ENCODE peak calls at places on chromosome 4, in six cellular contexts. I, A, D, S, V and Y are unnamed samples.

GRCh38 chr4:6087669-6088068 is 69.4 kb upstream of the C4orf50 start:
- DNase-seq in I (peak), A (peak), D (peak), S (peak), V (peak), Y (peak)

GRCh38 chr4:20273793-20274192 is 22.1 kb downstream of the SLIT2 start:
- DNase-seq in I (peak), A (no peak), D (no peak), S (no peak), V (no peak), Y (peak)

GRCh38 chr4:128468485-128468989 is 180.9 kb upstream of the PGRMC2 start:
- DNase-seq in I (peak), A (peak), D (peak), S (no peak), V (no peak), Y (no peak)

GRCh38 chr4:10281996-10282395 is 165.4 kb upstream of the WDR1 start:
- DNase-seq in I (no peak), A (peak), D (no peak), S (no peak), V (no peak), Y (no peak)

GRCh38 chr4:101191302-101192098 is 155.8 kb downstream of the PPP3CA start:
- DNase-seq in I (peak), A (peak), D (no peak), S (peak), V (no peak), Y (peak)

GRCh38 chr4:174714393-174715211 is 114.4 kb downstream of the GLRA3 start:
- DNase-seq in I (peak), A (peak), D (peak), S (peak), V (peak), Y (peak)

GRCh38 chr4:124703154-124703553 is 9.4 kb downstream of the ANKRD50 start:
- DNase-seq in I (no peak), A (no peak), D (no peak), S (no peak), V (no peak), Y (no peak)

GRCh38 chr4:86935499-86935832 is 655 bp downstream of the AFF1 start:
- DNase-seq in I (no peak), A (no peak), D (peak), S (no peak), V (no peak), Y (no peak)

GRCh38 chr4:147182041-147182440 is 236.4 kb upstream of the TTC29 start:
- DNase-seq in I (no peak), A (no peak), D (no peak), S (no peak), V (no peak), Y (peak)

GRCh38 chr4:64713256-64713840 is 304.1 kb upstream of the TECRL start:
- DNase-seq in I (peak), A (peak), D (peak), S (no peak), V (peak), Y (peak)

GRCh38 chr4:34181311-34181808 is 2063.0 kb downstream of the ARAP2 start:
- DNase-seq in I (peak), A (peak), D (no peak), S (no peak), V (no peak), Y (no peak)

GRCh38 chr4:76640252-76640925 is 205.4 kb downstream of the SHROOM3 start:
- DNase-seq in I (no peak), A (no peak), D (no peak), S (peak), V (no peak), Y (no peak)

GRCh38 chr4:83219344-83219990 is 65.1 kb downstream of the COQ2 start:
- DNase-seq in I (peak), A (peak), D (peak), S (no peak), V (no peak), Y (no peak)

GRCh38 chr4:88791274-88791673 is 93.6 kb upstream of the NAP1L5 start:
- DNase-seq in I (peak), A (peak), D (peak), S (no peak), V (peak), Y (no peak)

GRCh38 chr4:123858465-123858864 is 461.9 kb downstream of the SPRY1 start:
- DNase-seq in I (no peak), A (no peak), D (no peak), S (no peak), V (no peak), Y (no peak)

GRCh38 chr4:73823756-73824155 is 12.7 kb upstream of the CXCL6 start:
- DNase-seq in I (peak), A (no peak), D (no peak), S (no peak), V (no peak), Y (no peak)

GRCh38 chr4:155885666-155886065 is 17.8 kb upstream of the TDO2 start:
- DNase-seq in I (peak), A (no peak), D (no peak), S (no peak), V (no peak), Y (no peak)

GRCh38 chr4:119940557-119940956 is 126.1 kb downstream of the MAD2L1 start:
- DNase-seq in I (no peak), A (no peak), D (no peak), S (no peak), V (no peak), Y (no peak)

GRCh38 chr4:69546121-69546520 is 50.4 kb upstream of the UGT2B4 start:
- DNase-seq in I (peak), A (no peak), D (no peak), S (no peak), V (peak), Y (no peak)

GRCh38 chr4:2797188-2797544 is 4.3 kb downstream of the SH3BP2 start:
- DNase-seq in I (no peak), A (no peak), D (no peak), S (no peak), V (no peak), Y (peak)

GRCh38 chr4:109985993-109986640 is 73.4 kb downstream of the EGF start:
- DNase-seq in I (peak), A (peak), D (no peak), S (no peak), V (no peak), Y (no peak)

GRCh38 chr4:121597346-121597934 is 99.3 kb downstream of the ANXA5 start:
- DNase-seq in I (peak), A (no peak), D (no peak), S (no peak), V (peak), Y (no peak)

GRCh38 chr4:148441986-148442829 is at the start of gene NR3C2:
- DNase-seq in I (peak), A (peak), D (peak), S (peak), V (peak), Y (peak)

GRCh38 chr4:7154351-7154981 is 37.9 kb upstream of the SORCS2 start:
- DNase-seq in I (no peak), A (no peak), D (no peak), S (no peak), V (no peak), Y (no peak)

GRCh38 chr4:54658321-54659093 is 750 bp downstream of the KIT start:
- DNase-seq in I (peak), A (peak), D (peak), S (peak), V (peak), Y (peak)

GRCh38 chr4:37530451-37530850 is 155.7 kb downstream of the RELL1 start:
- DNase-seq in I (no peak), A (no peak), D (no peak), S (no peak), V (no peak), Y (no peak)

GRCh38 chr4:151035321-151035720 is 20.2 kb upstream of the LRBA start:
- DNase-seq in I (no peak), A (no peak), D (no peak), S (no peak), V (peak), Y (no peak)

GRCh38 chr4:35300996-35301774 is 943.1 kb downstream of the ARAP2 start:
- DNase-seq in I (no peak), A (no peak), D (no peak), S (peak), V (no peak), Y (peak)

GRCh38 chr4:1383728-1384591 is 22.3 kb downstream of the NKX1-1 start:
- DNase-seq in I (no peak), A (no peak), D (no peak), S (no peak), V (no peak), Y (no peak)

GRCh38 chr4:102780476-102781144 is 19.8 kb upstream of the MANBA start:
- DNase-seq in I (peak), A (no peak), D (peak), S (no peak), V (no peak), Y (no peak)

GRCh38 chr4:136863756-136864155 is 668.5 kb downstream of the PCDH18 start:
- DNase-seq in I (peak), A (no peak), D (no peak), S (peak), V (no peak), Y (peak)

GRCh38 chr4:95417531-95417930 is 131.2 kb downstream of the UNC5C start:
- DNase-seq in I (no peak), A (no peak), D (no peak), S (no peak), V (peak), Y (no peak)

GRCh38 chr4:29708473-29708872 is 1011.7 kb upstream of the PCDH7 start:
- DNase-seq in I (peak), A (no peak), D (no peak), S (no peak), V (no peak), Y (peak)

GRCh38 chr4:2804973-2805501 is 12.2 kb downstream of the SH3BP2 start:
- DNase-seq in I (no peak), A (no peak), D (no peak), S (no peak), V (no peak), Y (no peak)

GRCh38 chr4:118989098-118990080 is 100.7 kb downstream of the SYNPO2 start:
- DNase-seq in I (peak), A (peak), D (no peak), S (no peak), V (no peak), Y (no peak)

GRCh38 chr4:158714937-158715336 is 8.3 kb downstream of the PPID start:
- DNase-seq in I (no peak), A (no peak), D (no peak), S (no peak), V (no peak), Y (no peak)